ENCODE peak calls at places on chromosomes 12 and 14, in four cellular contexts. U, Q, Y and D are unnamed samples.

GRCh38 chr12:15474766-15475165 is 152.5 kb downstream of the PTPRO start:
- DNase-seq in U (no peak), Y (no peak), Q (no peak), D (no peak)

GRCh38 chr14:35257809-35258208 is 34.4 kb upstream of the PSMA6 start:
- DNase-seq in Q (no peak), Y (no peak), U (no peak), D (no peak)

GRCh38 chr14:88013750-88014349 is 8.9 kb downstream of the GPR65 start:
- DNase-seq in U (peak; percentile 43), Q (no peak), Y (peak; percentile 76), D (no peak)

GRCh38 chr12:130807309-130807708 is 31.7 kb downstream of the STX2 start:
- DNase-seq in Y (no peak), U (no peak), Q (no peak), D (no peak)

GRCh38 chr14:106129274-106129673 is 602.9 kb downstream of the TMEM121 start:
- DNase-seq in U (no peak), Q (no peak), Y (no peak), D (no peak)

GRCh38 chr12:20520572-20520971 is 152.2 kb downstream of the PDE3A start:
- DNase-seq in Y (no peak), U (no peak), Q (no peak), D (no peak)

GRCh38 chr12:41336041-41336552 is 148.0 kb downstream of the PDZRN4 start:
- DNase-seq in Q (no peak), U (no peak), Y (no peak), D (no peak)

GRCh38 chr14:102020058-102020971 is 55.9 kb downstream of the DYNC1H1 start:
- DNase-seq in Y (no peak), U (peak; percentile 50), Q (peak; percentile 51), D (peak; percentile 25)

GRCh38 chr12:127169321-127170270 is 1097.4 kb upstream of the TMEM132C start:
- DNase-seq in U (no peak), Q (no peak), Y (no peak), D (no peak)

GRCh38 chr14:105711841-105712460 is 185.6 kb downstream of the TMEM121 start:
- DNase-seq in Y (no peak), Q (no peak), U (no peak), D (no peak)

GRCh38 chr12:132506328-132506727 is 16.4 kb downstream of the FBRSL1 start:
- DNase-seq in Y (peak; percentile 63), Q (no peak), U (no peak), D (no peak)

GRCh38 chr14:22549981-22550670 is 38.9 kb downstream of the DAD1 start:
- DNase-seq in U (peak; percentile 72), Y (no peak), Q (peak; percentile 66), D (peak; percentile 63)

GRCh38 chr12:78361683-78362082 is 502.9 kb upstream of the SYT1 start:
- DNase-seq in Y (no peak), U (no peak), Q (no peak), D (no peak)

GRCh38 chr12:100267603-100268281 is 765 bp downstream of the SCYL2 start:
- DNase-seq in Y (no peak), U (peak; percentile 13), Q (no peak), D (peak; percentile 58)

GRCh38 chr12:76020731-76021672 is 10.6 kb downstream of the PHLDA1 start:
- DNase-seq in Y (no peak), Q (peak; percentile 75), U (peak; percentile 80), D (peak; percentile 82)

GRCh38 chr14:39763402-39763890 is 331.2 kb upstream of the FBXO33 start:
- DNase-seq in Y (no peak), U (no peak), Q (no peak), D (no peak)

GRCh38 chr14:88023658-88024187 is 18.8 kb downstream of the GPR65 start:
- DNase-seq in U (no peak), Y (no peak), Q (peak; percentile 26), D (no peak)

GRCh38 chr14:82313889-82314288 is 780.2 kb upstream of the SEL1L start:
- DNase-seq in Y (no peak), Q (no peak), U (no peak), D (no peak)

GRCh38 chr14:70754989-70755388 is 54.3 kb downstream of the MAP3K9 start:
- DNase-seq in Q (no peak), Y (peak; percentile 54), U (no peak), D (no peak)

GRCh38 chr12:86710110-86710509 is 453.9 kb upstream of the MGAT4C start:
- DNase-seq in U (no peak), Q (no peak), Y (no peak), D (no peak)

GRCh38 chr12:82708507-82708906 is 21.8 kb downstream of the TMTC2 start:
- DNase-seq in Q (no peak), Y (no peak), U (no peak), D (no peak)

GRCh38 chr12:25052191-25053020 is 103.5 kb upstream of the BCAT1 start:
- DNase-seq in Q (peak; percentile 87), Y (no peak), U (peak; percentile 87), D (peak; percentile 85)

GRCh38 chr12:106541201-106541600 is 41.6 kb upstream of the RFX4 start:
- DNase-seq in U (no peak), Q (no peak), Y (no peak), D (no peak)

GRCh38 chr12:92718483-92718985 is 15.7 kb downstream of the PLEKHG7 start:
- DNase-seq in Q (no peak), Y (no peak), U (no peak), D (no peak)
- H3K4me1 ChIP-seq in Q (no peaks in the 10 kb centered on the region), Y (no peaks in the 10 kb centered on the region), U (no peaks in the 10 kb centered on the region), D (no peaks in the 10 kb centered on the region)

DNA sequence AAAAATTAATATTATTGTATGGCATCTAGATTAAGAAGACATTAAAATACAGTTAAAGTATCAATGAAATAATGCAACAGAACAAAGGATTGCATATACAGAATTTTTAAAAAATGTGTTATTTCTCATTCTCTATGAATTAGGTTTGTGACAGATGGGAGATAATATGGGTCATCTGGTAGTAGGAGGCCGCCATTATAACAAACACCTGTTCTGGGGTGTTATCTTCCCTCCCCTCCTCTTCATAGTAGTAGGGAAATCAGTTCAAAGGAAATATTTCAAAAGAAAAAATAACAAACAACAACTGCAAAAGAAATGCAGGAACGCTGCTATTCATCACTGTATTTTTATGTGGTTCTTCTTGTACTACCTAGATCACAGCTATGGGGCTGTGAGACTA is 187.0 kb upstream of the ATP2B1 start:
- DNase-seq in U (no peak), Y (no peak), Q (no peak), D (no peak)
- H3K27ac ChIP-seq in U (no peak overlapping the region), Y (no peak overlapping the region), Q (no peak overlapping the region), D (no peak overlapping the region)

DNA sequence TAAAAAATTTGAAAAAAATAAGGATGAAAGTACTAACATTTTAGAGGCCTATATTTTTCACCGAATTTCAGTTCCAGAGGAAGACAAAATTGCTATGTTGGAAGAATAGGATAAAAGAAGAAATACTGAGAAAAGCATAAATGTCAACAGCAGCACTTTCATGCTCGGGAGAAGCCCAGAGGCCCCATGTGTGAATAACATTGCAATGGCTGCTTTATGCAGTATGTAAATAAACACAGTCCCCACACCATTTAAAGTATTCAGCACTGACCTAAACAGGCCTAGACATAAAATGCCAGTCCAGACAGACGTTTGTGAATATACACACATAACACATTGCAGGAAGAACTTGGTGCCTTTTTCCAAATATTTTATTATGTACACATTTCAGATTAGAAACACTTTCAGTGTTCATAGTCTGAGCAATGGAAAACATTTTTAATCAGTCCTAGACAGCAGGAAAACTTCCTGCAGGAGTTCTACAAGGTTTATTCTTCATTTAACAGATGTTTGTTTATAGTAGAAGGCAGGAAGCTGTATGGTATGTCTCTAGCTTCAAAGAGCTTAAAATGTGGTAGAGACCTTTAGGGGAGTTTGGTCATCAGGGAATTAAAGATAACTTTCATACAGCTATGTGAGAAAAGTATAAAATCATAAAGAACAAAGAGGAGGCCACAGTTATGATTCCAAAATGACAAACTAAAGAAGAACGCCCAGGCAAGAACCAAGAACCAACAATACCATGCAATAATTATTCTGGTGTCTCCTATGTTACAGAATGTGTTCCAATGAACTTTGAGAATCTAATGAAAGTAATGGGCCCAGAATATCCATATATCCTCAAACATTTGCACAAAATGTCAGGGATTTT is 30.5 kb upstream of the SLC38A2 start:
- DNase-seq in Q (no peak), U (no peak), Y (no peak), D (no peak)
- H3K4me1 ChIP-seq in Q (no peaks in the 10 kb centered on the region), U (peaks cover 9% of the 10 kb centered on the region), Y (peaks cover 19% of the 10 kb centered on the region), D (peaks cover 20% of the 10 kb centered on the region)

GRCh38 chr12:639988-640387 is 23.3 kb downstream of the NINJ2 start:
- DNase-seq in Q (no peak), Y (no peak), U (no peak), D (no peak)
- H3K27ac ChIP-seq in Q (peak overlapping the region; percentile 77), Y (no peak overlapping the region), U (no peak overlapping the region), D (peak overlapping the region; percentile 30)

GRCh38 chr14:95518045-95518751 is 1.7 kb upstream of the SYNE3 start:
- DNase-seq in Q (no peak), Y (no peak), U (no peak), D (no peak)
- H3K4me1 ChIP-seq in Q (peaks cover 95% of the 10 kb centered on the region), Y (peaks cover 29% of the 10 kb centered on the region), U (peaks cover 87% of the 10 kb centered on the region), D (peaks cover 90% of the 10 kb centered on the region)

GRCh38 chr14:52227559-52228222 is 39.8 kb upstream of the PTGDR start:
- DNase-seq in Q (no peak), Y (no peak), U (no peak), D (no peak)
- H3K27ac ChIP-seq in Q (no peak overlapping the region), Y (no peak overlapping the region), U (no peak overlapping the region), D (no peak overlapping the region)

GRCh38 chr12:114665411-114666181 is 18.4 kb downstream of the TBX3 start:
- DNase-seq in Q (no peak), U (no peak), Y (no peak), D (no peak)
- H3K4me1 ChIP-seq in Q (no peaks in the 10 kb centered on the region), U (no peaks in the 10 kb centered on the region), Y (peaks cover 22% of the 10 kb centered on the region), D (no peaks in the 10 kb centered on the region)

GRCh38 chr12:70451528-70451927 is 85.4 kb downstream of the KCNMB4 start:
- DNase-seq in Y (no peak), U (no peak), Q (no peak), D (no peak)

GRCh38 chr12:70444903-70445302 is 78.8 kb downstream of the KCNMB4 start:
- DNase-seq in Y (no peak), U (no peak), Q (no peak), D (no peak)

GRCh38 chr12:70449758-70450341 is 83.8 kb downstream of the KCNMB4 start:
- DNase-seq in Q (no peak), Y (no peak), U (no peak), D (no peak)

GRCh38 chr12:70449074-70449757 is 83.1 kb downstream of the KCNMB4 start:
- DNase-seq in Q (no peak), U (no peak), Y (no peak), D (no peak)

DNA sequence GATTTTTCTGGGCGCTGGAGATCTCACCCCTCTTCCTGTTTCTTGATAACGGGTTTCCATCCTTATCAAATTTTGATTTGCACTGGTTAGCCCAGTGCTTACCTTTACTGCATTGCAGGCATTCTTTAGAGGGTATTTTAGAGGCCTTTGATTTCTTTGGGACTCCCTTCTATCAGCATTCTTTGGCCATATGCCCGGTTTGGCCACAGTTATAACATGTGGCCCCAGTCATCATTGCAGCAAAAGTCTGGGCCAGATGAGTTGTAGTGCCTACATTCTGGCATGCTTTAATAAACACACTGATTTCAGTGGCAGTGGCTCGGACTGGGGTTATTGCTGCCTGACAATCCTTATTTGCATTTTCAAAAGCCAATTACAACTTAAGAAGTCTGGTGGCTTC is 82.3 kb downstream of the KCNMB4 start:
- DNase-seq in Y (no peak), U (no peak), Q (no peak), D (no peak)
- H3K27ac ChIP-seq in Y (no peak overlapping the region), U (no peak overlapping the region), Q (no peak overlapping the region), D (no peak overlapping the region)

GRCh38 chr14:99595524-99595923 is 8.5 kb downstream of the CCDC85C start:
- DNase-seq in Q (no peak), Y (no peak), U (no peak), D (no peak)
- H3K4me1 ChIP-seq in Q (peaks cover 5% of the 10 kb centered on the region), Y (peaks cover 91% of the 10 kb centered on the region), U (peaks cover 14% of the 10 kb centered on the region), D (peaks cover 25% of the 10 kb centered on the region)